ENCODE peak calls at places on chromosomes 12 and 14, in five cellular contexts. O is left cardiac atrium; C is stimulated activated CD4-positive, alpha-beta T cell treated with anti-CD3 and anti-CD28 coated beads, Interleukin-2, amount 100 ng/mL, for 48 hours; I is adipocyte; K is nephron progenitor cell. L is an unnamed sample.

GRCh38 chr12:1882850-1883470 is 35.5 kb downstream of the CACNA2D4 start:
- DNase-seq in O (no peak), C (no peak), I (no peak), K (no peak), L (no peak)

GRCh38 chr12:53217049-53217929 is 10.2 kb upstream of the ITGB7 start:
- DNase-seq in O (no peak), C (no peak), I (peak), K (no peak), L (peak)

GRCh38 chr12:67764946-67765619 is 116.5 kb downstream of the DYRK2 start:
- DNase-seq in O (no peak), C (no peak), I (no peak), K (no peak), L (no peak)

GRCh38 chr12:47216150-47216677 is 136.5 kb upstream of the AMIGO2 start:
- DNase-seq in O (no peak), C (no peak), I (no peak), K (no peak), L (peak)

GRCh38 chr14:64806202-64806861 is 73.4 kb downstream of the SPTB start:
- DNase-seq in O (no peak), C (no peak), I (peak), K (no peak), L (no peak)

GRCh38 chr12:94898388-94898787 is 105.1 kb downstream of the NDUFA12 start:
- DNase-seq in O (no peak), C (no peak), I (peak), K (no peak), L (no peak)

GRCh38 chr12:100484891-100485511 is 11.3 kb downstream of the NR1H4 start:
- DNase-seq in O (no peak), C (no peak), I (no peak), K (no peak), L (no peak)

GRCh38 chr12:125143491-125143890 is 78.3 kb downstream of the AACS start:
- DNase-seq in O (peak), C (no peak), I (no peak), K (no peak), L (no peak)

GRCh38 chr14:24332094-24332983 is 2.5 kb downstream of the ADCY4 start:
- DNase-seq in O (peak), C (peak), I (peak), K (peak), L (peak)

GRCh38 chr12:129119537-129119936 is 266.3 kb downstream of the GLT1D1 start:
- DNase-seq in O (no peak), C (no peak), I (peak), K (peak), L (no peak)

GRCh38 chr12:25495336-25496097 is 57.6 kb downstream of the LMNTD1 start:
- DNase-seq in O (no peak), C (no peak), I (peak), K (no peak), L (no peak)

GRCh38 chr14:72597834-72598233 is 296.1 kb downstream of the DPF3 start:
- DNase-seq in O (no peak), C (no peak), I (no peak), K (no peak), L (no peak)

GRCh38 chr12:80187660-80188090 is 88.3 kb downstream of the OTOGL start:
- DNase-seq in O (peak), C (no peak), I (peak), K (no peak), L (peak)

GRCh38 chr14:69096766-69097475 is 56.0 kb downstream of the DCAF5 start:
- DNase-seq in O (no peak), C (no peak), I (peak), K (no peak), L (no peak)